ENCODE peak calls at places on chromosomes 7 and 10, in six cellular contexts. T, Y, R, S, P and V are unnamed samples.

GRCh38 chr10:54905793-54906192 is 104.8 kb upstream of the PCDH15 start:
- DNase-seq in T (no peak), Y (no peak), R (no peak), S (no peak), P (no peak), V (no peak)

GRCh38 chr10:3425713-3426112 is 253.1 kb upstream of the PITRM1 start:
- DNase-seq in T (no peak), Y (no peak), R (no peak), S (no peak), P (no peak), V (no peak)

GRCh38 chr10:116723428-116724281 is 18.7 kb downstream of the HSPA12A start:
- DNase-seq in T (no peak), Y (no peak), R (no peak), S (no peak), P (no peak), V (no peak)

GRCh38 chr7:76142861-76143260 is 58.8 kb upstream of the SRRM3 start:
- DNase-seq in T (no peak), Y (no peak), R (no peak), S (no peak), P (no peak), V (no peak)

GRCh38 chr10:26911811-26912461 is 51.2 kb upstream of the ABI1 start:
- DNase-seq in T (no peak), Y (no peak), R (no peak), S (no peak), P (no peak), V (no peak)

GRCh38 chr10:116403740-116404250 is 23.9 kb upstream of the PNLIPRP3 start:
- DNase-seq in T (no peak), Y (no peak), R (no peak), S (no peak), P (no peak), V (no peak)

GRCh38 chr10:4662576-4663161 is 163.3 kb upstream of the AKR1E2 start:
- DNase-seq in T (peak; percentile 59), Y (peak; percentile 29), R (no peak), S (peak; percentile 61), P (no peak), V (no peak)

GRCh38 chr10:112988839-112989406 is 38.9 kb downstream of the TCF7L2 start:
- DNase-seq in T (no peak), Y (no peak), R (no peak), S (no peak), P (no peak), V (no peak)

GRCh38 chr10:121526801-121527221 is 71.4 kb downstream of the FGFR2 start:
- DNase-seq in T (no peak), Y (no peak), R (peak; percentile 75), S (no peak), P (no peak), V (no peak)

GRCh38 chr10:86960003-86960862 is 1.8 kb downstream of the SNCG start:
- DNase-seq in T (peak; percentile 78), Y (peak; percentile 50), R (peak; percentile 87), S (peak; percentile 59), P (peak; percentile 60), V (peak; percentile 80)

GRCh38 chr10:96619803-96620773 is 33.3 kb upstream of the TM9SF3 start:
- DNase-seq in T (no peak), Y (no peak), R (no peak), S (no peak), P (no peak), V (peak; percentile 36)

GRCh38 chr10:69004821-69005220 is 16.2 kb downstream of the KIFBP start:
- DNase-seq in T (peak; percentile 72), Y (no peak), R (no peak), S (peak; percentile 72), P (no peak), V (peak; percentile 81)

GRCh38 chr10:7551891-7552731 is 114.7 kb downstream of the ITIH5 start:
- DNase-seq in T (no peak), Y (no peak), R (peak; percentile 63), S (no peak), P (no peak), V (no peak)

GRCh38 chr7:95861041-95861440 is 88.7 kb downstream of the DYNC1I1 start:
- DNase-seq in T (no peak), Y (no peak), R (no peak), S (peak; percentile 46), P (no peak), V (no peak)

GRCh38 chr10:12872577-12872976 is 128.9 kb downstream of the CCDC3 start:
- DNase-seq in T (no peak), Y (no peak), R (no peak), S (no peak), P (no peak), V (no peak)

GRCh38 chr10:73263948-73264347 is 11.5 kb upstream of the MRPS16 start:
- DNase-seq in T (peak; percentile 55), Y (no peak), R (no peak), S (peak; percentile 34), P (no peak), V (peak; percentile 51)

GRCh38 chr10:43739171-43739570 is 90.5 kb upstream of the ZNF32 start:
- DNase-seq in T (peak; percentile 24), Y (no peak), R (no peak), S (peak; percentile 88), P (no peak), V (no peak)

GRCh38 chr7:116271980-116272886 is 61.9 kb downstream of the TES start:
- DNase-seq in T (peak; percentile 97), Y (peak; percentile 64), R (no peak), S (peak; percentile 95), P (no peak), V (peak; percentile 95)

GRCh38 chr7:16891338-16891737 is 9.6 kb upstream of the AGR3 start:
- DNase-seq in T (peak; percentile 67), Y (no peak), R (no peak), S (peak; percentile 56), P (no peak), V (peak; percentile 71)

GRCh38 chr10:8051109-8051781 is 3.2 kb upstream of the GATA3 start:
- DNase-seq in T (no peak), Y (no peak), R (peak; percentile 85), S (no peak), P (no peak), V (no peak)

GRCh38 chr10:451021-451471 is 238.4 kb downstream of the DIP2C start:
- DNase-seq in T (no peak), Y (no peak), R (peak; percentile 81), S (no peak), P (no peak), V (no peak)

GRCh38 chr7:22549051-22549450 is 49.1 kb upstream of the STEAP1B start:
- DNase-seq in T (no peak), Y (no peak), R (no peak), S (no peak), P (no peak), V (no peak)

GRCh38 chr10:17758896-17759295 is 6.9 kb downstream of the TMEM236 start:
- DNase-seq in T (no peak), Y (no peak), R (no peak), S (no peak), P (no peak), V (no peak)

GRCh38 chr10:50937230-50937907 is 51.9 kb upstream of the A1CF start:
- DNase-seq in T (peak; percentile 59), Y (no peak), R (no peak), S (peak; percentile 48), P (no peak), V (peak; percentile 68)

GRCh38 chr10:132537713-132538020 is at the start of gene INPP5A:
- DNase-seq in T (no peak), Y (no peak), R (no peak), S (no peak), P (no peak), V (no peak)

GRCh38 chr7:30764030-30764991 is 6.9 kb upstream of the MINDY4 start:
- DNase-seq in T (peak; percentile 49), Y (no peak), R (peak; percentile 79), S (peak; percentile 85), P (no peak), V (peak; percentile 95)

GRCh38 chr7:1368682-1369571 is 90.3 kb downstream of the MICALL2 start:
- DNase-seq in T (no peak), Y (no peak), R (no peak), S (no peak), P (no peak), V (no peak)

DNA sequence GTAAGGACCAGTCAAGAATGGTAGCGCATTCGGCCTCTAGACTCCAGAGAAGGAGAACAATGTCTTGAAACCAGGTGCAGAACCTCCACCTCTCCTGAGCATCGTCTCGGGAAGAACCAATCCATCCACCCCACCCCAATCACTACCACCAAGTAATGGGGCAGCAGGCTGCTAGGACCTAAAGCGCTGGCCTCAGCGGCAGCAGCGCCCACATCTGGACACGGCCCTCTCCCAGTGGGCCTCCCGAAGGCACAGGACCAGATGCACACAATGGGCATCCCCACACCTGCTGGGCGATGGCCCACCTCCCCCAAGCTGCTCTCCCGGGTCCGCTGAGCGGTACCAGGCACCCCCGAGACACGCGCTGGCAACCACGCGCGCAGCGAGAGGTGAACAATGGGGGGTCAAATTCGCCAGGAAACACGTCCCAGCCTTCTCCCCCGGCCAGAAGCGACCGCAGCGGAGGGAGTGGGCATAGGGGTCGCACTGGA is 631 bp downstream of the CTTNBP2 start:
- DNase-seq in T (no peak), Y (peak; percentile 34), R (peak; percentile 86), S (no peak), P (no peak), V (no peak)
- H3K4me3 ChIP-seq in T (peak overlapping the region; percentile 40), Y (peak overlapping the region; percentile 96), R (peak overlapping the region; percentile 54), S (peak overlapping the region; percentile 54), P (peak overlapping the region; percentile 69), V (peak overlapping the region; percentile 50)

GRCh38 chr7:47143344-47143743 is 438.6 kb downstream of the TNS3 start:
- DNase-seq in T (peak; percentile 78), Y (no peak), R (no peak), S (peak; percentile 87), P (no peak), V (peak; percentile 47)
- TF ChIP-seq CTCF in T (no peak), Y (no peak), R (no peak), S (no peak), P (no peak), V (no peak)

GRCh38 chr10:100723769-100724530 is 21.4 kb upstream of the PAX2 start:
- DNase-seq in T (no peak), Y (no peak), R (no peak), S (no peak), P (no peak), V (no peak)
- H3K4me3 ChIP-seq in T (no peak overlapping the region), Y (no peak overlapping the region), R (no peak overlapping the region), S (no peak overlapping the region), P (no peak overlapping the region), V (no peak overlapping the region)

GRCh38 chr7:46696741-46697140 is 775.7 kb upstream of the IGFBP3 start:
- DNase-seq in T (no peak), Y (no peak), R (no peak), S (no peak), P (no peak), V (no peak)

GRCh38 chr7:46694058-46694457 is 773.0 kb upstream of the IGFBP3 start:
- DNase-seq in T (no peak), Y (no peak), R (no peak), S (no peak), P (no peak), V (no peak)

DNA sequence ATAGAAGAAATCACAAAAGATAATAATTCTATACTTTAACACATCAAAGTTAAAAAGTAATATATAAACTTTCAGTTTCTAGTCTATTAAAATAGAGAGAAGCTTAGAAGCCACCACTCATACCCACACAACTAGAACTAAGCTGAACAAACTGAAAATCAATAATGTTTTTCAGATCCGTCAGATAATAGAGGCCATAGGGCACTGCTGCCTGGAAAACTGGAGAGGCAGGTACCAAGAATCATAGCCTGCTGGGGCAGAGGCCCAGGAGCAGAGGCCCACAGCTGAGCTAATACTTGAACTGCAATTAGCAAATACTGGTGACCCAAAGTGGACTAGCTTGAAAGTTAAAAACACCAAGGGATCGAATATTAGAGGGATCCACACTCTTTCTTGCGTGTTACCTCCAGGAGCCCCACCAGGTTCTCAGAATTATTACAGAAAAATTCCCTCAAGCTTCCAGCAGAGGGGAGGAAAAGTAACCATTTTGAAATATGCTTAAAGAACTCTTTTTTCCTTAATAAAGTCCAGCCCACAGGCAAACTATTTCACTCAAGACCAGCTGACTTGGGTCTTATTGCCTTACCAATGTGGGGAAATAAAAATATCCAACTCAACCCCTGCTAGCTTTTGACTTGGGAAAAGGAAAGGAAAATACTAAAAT is 774.1 kb upstream of the IGFBP3 start:
- DNase-seq in T (peak; percentile 12), Y (no peak), R (no peak), S (no peak), P (no peak), V (no peak)
- TF ChIP-seq CTCF in T (peak; percentile 16), Y (no peak), R (no peak), S (peak; percentile 19), P (no peak), V (peak; percentile 17)